ENCODE peak calls at places on chromosomes 11 and 22, in four cellular contexts. B is coronary artery; M is heart right ventricle; I is CD4-positive, CD25-positive, alpha-beta regulatory T cell. C is an unnamed sample.

GRCh38 chr11:125263268-125263790 is 98.8 kb downstream of the PKNOX2 start:
- DNase-seq in B (peak; percentile 87), I (no peak), M (peak; percentile 82), C (no peak)

GRCh38 chr22:46737105-46737975 is 712 bp downstream of the CERK start:
- DNase-seq in B (no peak), I (peak; percentile 51), M (peak; percentile 48), C (peak; percentile 41)

GRCh38 chr11:67120881-67121710 is 2.0 kb downstream of the KDM2A start:
- DNase-seq in I (no peak), M (no peak), B (no peak), C (no peak)

GRCh38 chr11:44759743-44760476 is 33.1 kb downstream of the TSPAN18 start:
- DNase-seq in M (no peak), I (no peak), B (peak; percentile 40), C (no peak)

GRCh38 chr22:29143848-29144785 is 61.6 kb upstream of the EMID1 start:
- DNase-seq in I (no peak), B (no peak), M (no peak), C (no peak)

GRCh38 chr11:61362542-61362875 is 335 bp downstream of the TMEM138 start:
- DNase-seq in B (peak; percentile 75), I (peak; percentile 61), M (no peak), C (peak; percentile 73)

GRCh38 chr11:121572581-121573059 is 119.9 kb upstream of the SORL1-AS1 start:
- DNase-seq in M (no peak), I (no peak), B (no peak), C (no peak)

GRCh38 chr11:117384045-117384444 is 56.4 kb downstream of the CEP164 start:
- DNase-seq in I (no peak), M (no peak), B (no peak), C (no peak)

GRCh38 chr22:43439368-43440102 is 27.7 kb downstream of the MPPED1 start:
- DNase-seq in I (no peak), M (no peak), B (peak; percentile 43), C (no peak)

GRCh38 chr11:26331911-26332571 is at the start of gene ANO3:
- DNase-seq in M (peak; percentile 30), B (no peak), I (no peak), C (no peak)

GRCh38 chr11:27663294-27663693 is 37.0 kb downstream of the BDNF start:
- DNase-seq in I (no peak), B (no peak), M (no peak), C (no peak)

GRCh38 chr11:12086271-12087074 is 23.9 kb upstream of the MICAL2 start:
- DNase-seq in B (peak; percentile 95), I (no peak), M (peak; percentile 45), C (no peak)

GRCh38 chr11:55726715-55727324 is 46.4 kb upstream of the OR5D13 start:
- DNase-seq in B (no peak), M (no peak), I (no peak), C (no peak)

GRCh38 chr22:32823024-32823730 is 21.7 kb downstream of the TIMP3 start:
- DNase-seq in I (no peak), M (no peak), B (no peak), C (no peak)

GRCh38 chr11:72940417-72940816 is 126.2 kb downstream of the ATG16L2 start:
- DNase-seq in I (no peak), M (peak; percentile 19), B (no peak), C (no peak)

GRCh38 chr22:49620003-49620556 is 207.6 kb downstream of the BRD1 start:
- DNase-seq in I (no peak), M (no peak), B (no peak), C (no peak)

GRCh38 chr11:36945384-36945783 is 347.3 kb upstream of the RAG2 start:
- DNase-seq in B (no peak), I (no peak), M (no peak), C (no peak)

GRCh38 chr22:31092161-31092560 is 11.0 kb downstream of the SMTN start:
- DNase-seq in B (no peak), I (no peak), M (no peak), C (no peak)

GRCh38 chr11:1785749-1786261 is 22.1 kb upstream of the CTSD start:
- DNase-seq in M (no peak), I (no peak), B (no peak), C (no peak)

GRCh38 chr11:17687946-17688670 is 31.3 kb upstream of the MYOD1 start:
- DNase-seq in M (no peak), B (no peak), I (no peak), C (no peak)

C was measured in naive thymus-derived CD4-positive, alpha-beta T cell.